ENCODE peak calls at places on chromosomes 13 and 19, in ten cellular contexts. M is neuronal stem cell; X is prostate gland; G is neural progenitor cell; D is psoas muscle; B is hepatocyte; K is effector memory CD4-positive, alpha-beta T cell; U is aorta; L is left lung; E is heart right ventricle. V is an unnamed sample.
A peak's percentile ranks its signal among the peaks of the same experiment; 100 is the strongest.

GRCh38 chr19:55069137-55069858 is 6.3 kb upstream of the RDH13 start:
- DNase-seq in M (no peak), X (peak; percentile 77), G (peak; percentile 61), D (peak; percentile 56), B (peak; percentile 82), K (no peak), U (no peak), L (no peak), E (peak; percentile 44), V (peak; percentile 86)

GRCh38 chr19:37691881-37692504 is 27.6 kb downstream of the ZNF607 start:
- DNase-seq in M (peak; percentile 70), X (peak; percentile 69), G (peak; percentile 91), D (peak; percentile 86), B (peak; percentile 90), K (peak; percentile 23), U (peak; percentile 94), L (peak; percentile 86), E (peak; percentile 85), V (peak; percentile 82)

GRCh38 chr19:4112367-4112766 is 11.6 kb downstream of the MAP2K2 start:
- DNase-seq in M (no peak), X (no peak), G (no peak), D (no peak), B (no peak), K (no peak), U (no peak), L (no peak), E (no peak), V (no peak)

GRCh38 chr19:57135797-57136196 is 9.2 kb downstream of the ZIM3 start:
- DNase-seq in M (no peak), X (no peak), G (no peak), D (no peak), B (no peak), K (no peak), U (no peak), L (no peak), E (no peak), V (no peak)

GRCh38 chr19:15841875-15842569 is 26.6 kb upstream of the OR10H1 start:
- DNase-seq in M (no peak), X (no peak), G (no peak), D (no peak), B (no peak), K (no peak), U (no peak), L (no peak), E (no peak), V (no peak)

GRCh38 chr13:106230450-106230849 is 305.0 kb downstream of the EFNB2 start:
- DNase-seq in M (no peak), X (no peak), G (no peak), D (no peak), B (no peak), K (no peak), U (no peak), L (no peak), E (no peak), V (no peak)

GRCh38 chr13:29438772-29439171 is 156.7 kb downstream of the SLC7A1 start:
- DNase-seq in M (no peak), X (no peak), G (no peak), D (no peak), B (no peak), K (no peak), U (no peak), L (no peak), E (peak; percentile 40), V (no peak)

GRCh38 chr19:1333789-1334188 is 48.1 kb downstream of the EFNA2 start:
- DNase-seq in M (no peak), X (no peak), G (no peak), D (no peak), B (no peak), K (no peak), U (no peak), L (no peak), E (no peak), V (no peak)

GRCh38 chr13:47117268-47117667 is 220.4 kb upstream of the HTR2A start:
- DNase-seq in M (no peak), X (no peak), G (no peak), D (no peak), B (peak; percentile 40), K (no peak), U (no peak), L (no peak), E (no peak), V (no peak)

GRCh38 chr19:38277969-38278680 is 13.8 kb downstream of the SPINT2 start:
- DNase-seq in M (no peak), X (no peak), G (no peak), D (no peak), B (no peak), K (no peak), U (peak; percentile 92), L (no peak), E (peak; percentile 85), V (no peak)

DNA sequence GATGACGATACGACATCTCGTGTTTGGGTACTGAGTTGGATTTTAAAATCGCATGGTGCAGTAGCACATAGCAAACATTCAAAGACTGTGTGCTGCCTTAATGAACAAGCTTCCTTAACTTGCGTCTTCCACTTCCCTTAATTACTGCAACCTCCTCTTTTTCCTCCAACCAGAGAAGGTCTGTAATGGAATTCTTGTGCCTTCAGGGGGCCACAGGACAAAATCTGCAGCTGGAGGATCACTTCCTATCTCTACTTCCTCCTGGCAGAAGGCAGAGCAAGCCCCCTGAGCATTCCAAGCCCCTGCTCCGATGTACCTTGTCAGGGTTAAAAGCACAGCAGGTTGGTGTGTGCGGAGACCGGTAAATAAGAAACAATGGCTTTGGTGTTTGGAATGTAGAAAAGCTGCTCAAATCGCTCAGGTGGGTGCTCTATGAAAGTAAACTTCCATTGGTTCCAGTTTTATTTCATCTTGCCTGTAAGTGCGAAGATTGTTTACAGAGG is 151.3 kb upstream of the UQCRFS1 start:
- DNase-seq in M (no peak), X (no peak), G (peak; percentile 8), D (no peak), B (no peak), K (no peak), U (no peak), L (no peak), E (no peak), V (no peak)
- H3K27ac ChIP-seq in M (no peak overlapping the region), X (no peak overlapping the region), G (no peak overlapping the region), D (no peak overlapping the region), B (no peak overlapping the region), K (no peak overlapping the region), U (no peak overlapping the region), L (no peak overlapping the region), E (no peak overlapping the region), V (no peak overlapping the region)

GRCh38 chr19:40739871-40740703 is 10.2 kb downstream of the ACTMAP start:
- DNase-seq in M (no peak), X (no peak), G (no peak), D (no peak), B (no peak), K (no peak), U (no peak), L (no peak), E (no peak), V (no peak)
- H3K4me3 ChIP-seq in M (no peak overlapping the region), X (no peak overlapping the region), G (no peak overlapping the region), D (no peak overlapping the region), B (no peak overlapping the region), K (no peak overlapping the region), U (no peak overlapping the region), L (no peak overlapping the region), E (no peak overlapping the region), V (no peak overlapping the region)

DNA sequence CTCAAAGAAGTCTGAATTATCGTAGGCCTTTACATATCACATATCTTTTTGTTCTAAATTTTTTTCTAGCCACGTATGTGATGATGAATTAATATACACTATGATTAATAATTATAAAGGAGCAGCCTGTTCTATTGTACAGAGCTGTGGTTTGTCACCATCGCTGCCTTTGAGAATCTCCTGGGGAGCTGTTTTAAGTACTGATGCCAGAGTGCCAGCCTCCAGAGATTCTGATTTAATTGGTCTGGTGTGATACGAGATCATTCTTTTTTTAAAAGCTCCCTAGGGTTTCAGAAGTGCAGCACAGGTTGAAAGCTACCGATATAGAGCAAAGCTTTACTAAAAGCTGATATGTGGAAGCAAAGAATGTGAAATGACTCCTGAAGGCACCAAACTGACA is 314.6 kb downstream of the ITGBL1 start:
- DNase-seq in M (no peak), X (no peak), G (no peak), D (no peak), B (no peak), K (no peak), U (no peak), L (no peak), E (no peak), V (no peak)
- H3K36me3 ChIP-seq in M (no peaks in the 10 kb centered on the region), X (no peaks in the 10 kb centered on the region), G (no peaks in the 10 kb centered on the region), D (no peaks in the 10 kb centered on the region), B (no peaks in the 10 kb centered on the region), K (no peaks in the 10 kb centered on the region), U (no peaks in the 10 kb centered on the region), L (no peaks in the 10 kb centered on the region), E (no peaks in the 10 kb centered on the region), V (no peaks in the 10 kb centered on the region)

GRCh38 chr19:35714601-35715354 is 3.0 kb upstream of the KMT2B start:
- DNase-seq in M (no peak), X (no peak), G (peak; percentile 42), D (no peak), B (no peak), K (no peak), U (no peak), L (no peak), E (no peak), V (no peak)

GRCh38 chr19:35712529-35712909 is 5.3 kb upstream of the KMT2B start:
- DNase-seq in M (no peak), X (no peak), G (no peak), D (no peak), B (no peak), K (no peak), U (no peak), L (no peak), E (no peak), V (no peak)

GRCh38 chr19:35713904-35714440 is 3.8 kb upstream of the KMT2B start:
- DNase-seq in M (no peak), X (no peak), G (no peak), D (no peak), B (no peak), K (no peak), U (no peak), L (no peak), E (no peak), V (no peak)

GRCh38 chr19:35710784-35711723 is 6.7 kb downstream of the ZBTB32 start:
- DNase-seq in M (no peak), X (no peak), G (no peak), D (no peak), B (no peak), K (no peak), U (no peak), L (no peak), E (no peak), V (no peak)

DNA sequence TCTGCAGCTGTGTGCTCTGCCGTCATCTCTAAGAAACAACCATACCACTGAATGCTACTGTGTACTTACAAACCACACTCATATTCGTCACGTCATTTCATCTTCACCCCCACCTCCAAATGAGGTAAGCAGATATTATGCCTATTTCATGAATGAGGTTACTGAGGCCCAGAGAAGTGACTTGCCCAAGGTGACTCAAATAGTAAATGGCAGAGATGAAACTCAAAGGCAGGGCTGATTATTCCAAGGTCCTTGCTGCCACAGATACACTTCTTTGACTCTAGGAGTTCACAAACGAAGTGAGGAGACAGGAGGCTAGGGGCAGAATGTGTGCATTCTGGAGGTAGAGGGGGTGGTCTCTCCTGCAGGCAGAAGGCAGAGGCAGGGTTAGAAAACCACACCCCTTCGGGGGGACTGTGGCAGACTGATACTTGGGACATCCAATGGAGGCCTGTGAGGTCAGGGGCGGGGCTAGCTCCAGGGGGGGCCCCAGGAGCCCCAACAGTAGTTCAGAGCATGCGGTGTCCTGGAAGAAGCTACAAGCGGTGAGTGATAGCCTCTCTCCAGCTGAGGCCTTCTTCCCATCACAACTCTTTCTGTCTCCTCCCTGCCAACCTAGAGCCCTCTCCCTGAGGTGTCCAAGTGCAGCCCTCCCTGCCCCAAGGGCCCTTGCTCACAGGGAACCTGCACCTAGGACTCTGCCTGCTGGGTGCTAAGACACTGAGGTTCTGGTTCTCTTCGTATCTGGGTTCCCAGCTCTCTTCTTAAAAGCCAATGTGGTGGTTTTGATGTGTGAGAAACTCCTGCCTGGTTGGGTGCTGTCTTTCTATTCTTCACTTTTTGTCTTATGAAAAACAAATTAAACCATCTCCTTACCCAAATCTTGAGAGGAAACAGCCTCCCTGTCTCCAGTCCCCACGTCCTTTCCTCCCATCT is 4.6 kb upstream of the KMT2B start:
- DNase-seq in M (no peak), X (no peak), G (no peak), D (no peak), B (peak; percentile 2), K (no peak), U (no peak), L (no peak), E (no peak), V (no peak)
- H3K27ac ChIP-seq in M (no peak overlapping the region), X (no peak overlapping the region), G (no peak overlapping the region), D (no peak overlapping the region), B (no peak overlapping the region), K (peak overlapping the region; percentile 31), U (no peak overlapping the region), L (no peak overlapping the region), E (no peak overlapping the region), V (no peak overlapping the region)